ENCODE peak calls at places on chromosomes 7 and 10, in six cellular contexts. G is SHP77, S is GM12865, B is right lobe of liver, Z is fibroblast of the aortic adventitia, J is iPS-NIHi11. H is an unnamed sample.

GRCh38 chr10:13417459-13418126 is 69.5 kb upstream of the SEPHS1 start:
- DNase-seq in G (no peak), S (no peak), B (no peak), Z (no peak), J (no peak), H (no peak)

GRCh38 chr7:132377703-132378584 is 198.3 kb downstream of the PLXNA4 start:
- DNase-seq in G (no peak), S (no peak), B (no peak), Z (no peak), J (no peak), H (no peak)

GRCh38 chr7:152931583-152931982 is 172.0 kb downstream of the ACTR3B start:
- DNase-seq in G (no peak), S (no peak), B (no peak), Z (no peak), J (no peak), H (no peak)

GRCh38 chr10:20970708-20971107 is 73.6 kb upstream of the NEBL start:
- DNase-seq in G (no peak), S (peak), B (no peak), Z (no peak), J (no peak), H (no peak)

GRCh38 chr10:110455440-110455839 is 42.3 kb upstream of the DUSP5 start:
- DNase-seq in G (no peak), S (peak), B (no peak), Z (no peak), J (no peak), H (no peak)

GRCh38 chr7:25216837-25217236 is 11.4 kb downstream of the NPVF start:
- DNase-seq in G (peak), S (peak), B (no peak), Z (peak), J (peak), H (no peak)

GRCh38 chr7:123437447-123437995 is 96.9 kb downstream of the IQUB start:
- DNase-seq in G (no peak), S (no peak), B (no peak), Z (no peak), J (no peak), H (no peak)

GRCh38 chr7:142711722-142712616 is 37.3 kb upstream of the PRSS1 start:
- DNase-seq in G (peak), S (peak), B (no peak), Z (peak), J (peak), H (no peak)

GRCh38 chr10:1824928-1825327 is 87.6 kb upstream of the ADARB2 start:
- DNase-seq in G (no peak), S (peak), B (no peak), Z (no peak), J (no peak), H (no peak)

GRCh38 chr10:31599626-31600504 is 280.8 kb downstream of the ZEB1 start:
- DNase-seq in G (no peak), S (no peak), B (no peak), Z (no peak), J (no peak), H (no peak)

GRCh38 chr10:51895209-51895608 is 195.8 kb upstream of the CSTF2T start:
- DNase-seq in G (no peak), S (no peak), B (no peak), Z (peak), J (no peak), H (no peak)

GRCh38 chr10:131902691-131903090 is 1.9 kb downstream of the PPP2R2D start:
- DNase-seq in G (no peak), S (no peak), B (no peak), Z (no peak), J (no peak), H (no peak)

GRCh38 chr10:62019685-62020361 is 118.3 kb downstream of the ARID5B start:
- DNase-seq in G (no peak), S (no peak), B (no peak), Z (peak), J (no peak), H (no peak)

GRCh38 chr7:110522061-110522750 is 568.7 kb upstream of the LRRN3 start:
- DNase-seq in G (no peak), S (no peak), B (no peak), Z (no peak), J (no peak), H (no peak)

GRCh38 chr10:12625393-12626023 is 276.2 kb downstream of the CAMK1D start:
- DNase-seq in G (no peak), S (no peak), B (no peak), Z (no peak), J (no peak), H (no peak)

GRCh38 chr7:116810267-116811116 is 51.9 kb upstream of the CAPZA2 start:
- DNase-seq in G (no peak), S (no peak), B (no peak), Z (peak), J (no peak), H (no peak)

GRCh38 chr7:99218406-99219184 is 10.7 kb upstream of the KPNA7 start:
- DNase-seq in G (no peak), S (no peak), B (no peak), Z (no peak), J (no peak), H (no peak)

GRCh38 chr10:1367938-1368697 is 311.9 kb downstream of the WDR37 start:
- DNase-seq in G (no peak), S (no peak), B (no peak), Z (no peak), J (peak), H (no peak)

GRCh38 chr10:22252801-22253577 is 35.2 kb upstream of the EBLN1 start:
- DNase-seq in G (no peak), S (peak), B (peak), Z (no peak), J (peak), H (peak)

GRCh38 chr10:63744060-63744941 is 223.1 kb downstream of the REEP3 start:
- DNase-seq in G (no peak), S (no peak), B (no peak), Z (peak), J (no peak), H (no peak)

H was measured in endothelial cell.